ENCODE peak calls at places on chromosomes 12 and 14, in six cellular contexts. One of them, this sample, is unnamed.

GRCh38 chr14:86088156-86088555 is 558.2 kb downstream of the FLRT2 start:
- DNase-seq in CD8-positive, alpha-beta memory T cell: no peak
- DNase-seq in mesenchymal stem cell: no peak
- DNase-seq in endodermal cell: no peak
- DNase-seq in choroid plexus epithelial cell: no peak
- DNase-seq in IMR-90: no peak
- DNase-seq in this sample: no peak

GRCh38 chr14:79118291-79118690 is 948.1 kb downstream of the NRXN3 start:
- DNase-seq in choroid plexus epithelial cell: no peak
- DNase-seq in mesenchymal stem cell: no peak
- DNase-seq in CD8-positive, alpha-beta memory T cell: no peak
- DNase-seq in endodermal cell: peak
- DNase-seq in IMR-90: no peak
- DNase-seq in this sample: no peak

GRCh38 chr12:46657416-46658411 is 168.1 kb downstream of the SLC38A4 start:
- DNase-seq in IMR-90: peak
- DNase-seq in choroid plexus epithelial cell: peak
- DNase-seq in mesenchymal stem cell: peak
- DNase-seq in endodermal cell: no peak
- DNase-seq in CD8-positive, alpha-beta memory T cell: no peak
- DNase-seq in this sample: peak

GRCh38 chr12:75236206-75236605 is 26.6 kb upstream of the KCNC2 start:
- DNase-seq in IMR-90: no peak
- DNase-seq in endodermal cell: no peak
- DNase-seq in mesenchymal stem cell: no peak
- DNase-seq in CD8-positive, alpha-beta memory T cell: no peak
- DNase-seq in choroid plexus epithelial cell: no peak
- DNase-seq in this sample: no peak

GRCh38 chr12:80053048-80053790 is 46.1 kb upstream of the OTOGL start:
- DNase-seq in choroid plexus epithelial cell: peak
- DNase-seq in IMR-90: peak
- DNase-seq in mesenchymal stem cell: peak
- DNase-seq in endodermal cell: no peak
- DNase-seq in CD8-positive, alpha-beta memory T cell: no peak
- DNase-seq in this sample: peak

GRCh38 chr12:116370004-116370404 is 92.5 kb upstream of the MED13L start:
- DNase-seq in CD8-positive, alpha-beta memory T cell: no peak
- DNase-seq in mesenchymal stem cell: peak
- DNase-seq in endodermal cell: no peak
- DNase-seq in choroid plexus epithelial cell: peak
- DNase-seq in IMR-90: peak
- DNase-seq in this sample: peak

GRCh38 chr14:80987235-80988032 is 32.0 kb downstream of the TSHR start:
- DNase-seq in choroid plexus epithelial cell: peak
- DNase-seq in CD8-positive, alpha-beta memory T cell: peak
- DNase-seq in endodermal cell: peak
- DNase-seq in mesenchymal stem cell: peak
- DNase-seq in IMR-90: peak
- DNase-seq in this sample: peak

GRCh38 chr12:93245543-93245942 is 132.2 kb upstream of the NUDT4 start:
- DNase-seq in CD8-positive, alpha-beta memory T cell: peak
- DNase-seq in endodermal cell: peak
- DNase-seq in choroid plexus epithelial cell: no peak
- DNase-seq in IMR-90: no peak
- DNase-seq in mesenchymal stem cell: no peak
- DNase-seq in this sample: no peak

GRCh38 chr12:103771466-103771865 is 69.6 kb downstream of the NT5DC3 start:
- DNase-seq in mesenchymal stem cell: peak
- DNase-seq in choroid plexus epithelial cell: peak
- DNase-seq in CD8-positive, alpha-beta memory T cell: no peak
- DNase-seq in endodermal cell: peak
- DNase-seq in IMR-90: peak
- DNase-seq in this sample: peak

GRCh38 chr12:5165296-5165970 is 121.8 kb downstream of the KCNA5 start:
- DNase-seq in mesenchymal stem cell: no peak
- DNase-seq in IMR-90: peak
- DNase-seq in endodermal cell: no peak
- DNase-seq in choroid plexus epithelial cell: no peak
- DNase-seq in CD8-positive, alpha-beta memory T cell: no peak
- DNase-seq in this sample: no peak

GRCh38 chr12:5944688-5945070 is 380 bp downstream of the ANO2 start:
- DNase-seq in mesenchymal stem cell: no peak
- DNase-seq in CD8-positive, alpha-beta memory T cell: no peak
- DNase-seq in endodermal cell: peak
- DNase-seq in IMR-90: no peak
- DNase-seq in choroid plexus epithelial cell: no peak
- DNase-seq in this sample: peak

GRCh38 chr14:59161571-59162175 is 26.8 kb upstream of the DAAM1 start:
- DNase-seq in choroid plexus epithelial cell: peak
- DNase-seq in mesenchymal stem cell: peak
- DNase-seq in IMR-90: peak
- DNase-seq in CD8-positive, alpha-beta memory T cell: no peak
- DNase-seq in endodermal cell: no peak
- DNase-seq in this sample: peak

GRCh38 chr14:65214741-65215140 is 112.4 kb upstream of the MAX start:
- DNase-seq in mesenchymal stem cell: no peak
- DNase-seq in IMR-90: no peak
- DNase-seq in choroid plexus epithelial cell: no peak
- DNase-seq in endodermal cell: no peak
- DNase-seq in CD8-positive, alpha-beta memory T cell: no peak
- DNase-seq in this sample: peak

GRCh38 chr12:110042260-110042659 is 6.1 kb downstream of the C12orf76 start:
- DNase-seq in mesenchymal stem cell: no peak
- DNase-seq in choroid plexus epithelial cell: no peak
- DNase-seq in CD8-positive, alpha-beta memory T cell: no peak
- DNase-seq in endodermal cell: no peak
- DNase-seq in IMR-90: no peak
- DNase-seq in this sample: no peak

GRCh38 chr14:24784981-24785380 is 151.0 kb upstream of the GZMB start:
- DNase-seq in CD8-positive, alpha-beta memory T cell: no peak
- DNase-seq in endodermal cell: no peak
- DNase-seq in choroid plexus epithelial cell: no peak
- DNase-seq in IMR-90: no peak
- DNase-seq in mesenchymal stem cell: no peak
- DNase-seq in this sample: no peak

GRCh38 chr12:49955899-49956662 is 5.5 kb downstream of the AQP2 start:
- DNase-seq in CD8-positive, alpha-beta memory T cell: no peak
- DNase-seq in IMR-90: no peak
- DNase-seq in mesenchymal stem cell: no peak
- DNase-seq in choroid plexus epithelial cell: no peak
- DNase-seq in endodermal cell: no peak
- DNase-seq in this sample: no peak

GRCh38 chr14:26286806-26287205 is 311.0 kb downstream of the NOVA1 start:
- DNase-seq in endodermal cell: no peak
- DNase-seq in IMR-90: peak
- DNase-seq in CD8-positive, alpha-beta memory T cell: no peak
- DNase-seq in choroid plexus epithelial cell: peak
- DNase-seq in mesenchymal stem cell: peak
- DNase-seq in this sample: peak

GRCh38 chr12:116529048-116529447 is 30.1 kb upstream of the MAP1LC3B2 start:
- DNase-seq in IMR-90: peak
- DNase-seq in mesenchymal stem cell: peak
- DNase-seq in endodermal cell: no peak
- DNase-seq in choroid plexus epithelial cell: no peak
- DNase-seq in CD8-positive, alpha-beta memory T cell: no peak
- DNase-seq in this sample: peak

GRCh38 chr12:94818970-94819369 is 168.6 kb upstream of the TMCC3 start:
- DNase-seq in IMR-90: no peak
- DNase-seq in choroid plexus epithelial cell: peak
- DNase-seq in CD8-positive, alpha-beta memory T cell: no peak
- DNase-seq in mesenchymal stem cell: no peak
- DNase-seq in endodermal cell: no peak
- DNase-seq in this sample: no peak

GRCh38 chr14:24818054-24818822 is 184.2 kb upstream of the GZMB start:
- DNase-seq in CD8-positive, alpha-beta memory T cell: no peak
- DNase-seq in choroid plexus epithelial cell: peak
- DNase-seq in IMR-90: no peak
- DNase-seq in mesenchymal stem cell: peak
- DNase-seq in endodermal cell: no peak
- DNase-seq in this sample: no peak

GRCh38 chr14:49589387-49589786 is 3.2 kb upstream of the RPS29 start:
- DNase-seq in choroid plexus epithelial cell: no peak
- DNase-seq in mesenchymal stem cell: no peak
- DNase-seq in IMR-90: no peak
- DNase-seq in CD8-positive, alpha-beta memory T cell: no peak
- DNase-seq in endodermal cell: no peak
- DNase-seq in this sample: no peak

GRCh38 chr14:49593016-49593415 is 5.7 kb upstream of the LRR1 start:
- DNase-seq in endodermal cell: no peak
- DNase-seq in CD8-positive, alpha-beta memory T cell: no peak
- DNase-seq in IMR-90: peak
- DNase-seq in choroid plexus epithelial cell: peak
- DNase-seq in mesenchymal stem cell: peak
- DNase-seq in this sample: peak

GRCh38 chr14:49598479-49599301 is at the start of gene LRR1:
- DNase-seq in CD8-positive, alpha-beta memory T cell: peak
- DNase-seq in endodermal cell: peak
- DNase-seq in choroid plexus epithelial cell: peak
- DNase-seq in IMR-90: peak
- DNase-seq in mesenchymal stem cell: peak
- DNase-seq in this sample: peak

GRCh38 chr14:49598182-49598478 is 610 bp upstream of the LRR1 start:
- DNase-seq in IMR-90: no peak
- DNase-seq in mesenchymal stem cell: no peak
- DNase-seq in CD8-positive, alpha-beta memory T cell: no peak
- DNase-seq in endodermal cell: no peak
- DNase-seq in choroid plexus epithelial cell: no peak
- DNase-seq in this sample: no peak

DNA sequence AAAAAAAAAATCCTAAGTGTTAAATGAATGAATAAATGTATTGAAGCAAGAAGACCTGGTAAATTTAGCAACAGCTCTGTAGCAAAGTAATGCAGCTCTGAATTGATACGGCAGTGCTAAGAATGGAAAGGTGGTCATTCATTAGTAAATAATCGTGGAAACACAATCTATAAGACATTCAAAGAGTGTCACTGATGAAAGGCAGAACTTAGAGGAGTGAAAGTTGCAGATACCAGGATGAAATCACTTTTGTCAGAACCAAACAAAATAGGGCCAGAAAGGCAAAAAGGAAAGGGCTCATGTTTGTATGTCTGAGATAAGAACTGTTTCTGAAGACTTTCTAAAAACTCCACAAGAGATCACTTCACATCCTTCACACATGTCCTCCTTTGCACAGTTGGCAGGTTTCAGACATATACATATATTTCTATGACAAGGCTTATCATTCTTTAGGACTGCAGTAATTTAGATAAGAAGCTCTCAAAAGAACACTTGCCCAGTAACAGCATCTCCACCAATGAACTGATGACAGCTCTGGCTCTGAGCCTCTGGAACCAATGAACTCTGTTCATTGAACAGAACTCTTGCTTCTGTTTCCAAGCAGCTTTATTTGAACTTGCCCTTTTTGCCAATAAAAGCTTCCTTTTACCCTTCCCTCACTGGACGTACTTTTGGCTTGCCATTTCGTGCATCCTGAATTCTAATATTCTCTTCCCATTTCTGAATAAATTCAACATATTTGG is 4.2 kb upstream of the LRR1 start:
- DNase-seq in endodermal cell: no peak
- DNase-seq in mesenchymal stem cell: peak
- DNase-seq in CD8-positive, alpha-beta memory T cell: no peak
- DNase-seq in IMR-90: peak
- DNase-seq in choroid plexus epithelial cell: peak
- DNase-seq in this sample: peak
- H3K4me3 ChIP-seq in endodermal cell: no peak
- H3K4me3 ChIP-seq in mesenchymal stem cell: no peak
- H3K4me3 ChIP-seq in CD8-positive, alpha-beta memory T cell: no peak
- H3K4me3 ChIP-seq in IMR-90: no peak
- H3K4me3 ChIP-seq in choroid plexus epithelial cell: no peak
- H3K4me3 ChIP-seq in this sample: no peak

DNA sequence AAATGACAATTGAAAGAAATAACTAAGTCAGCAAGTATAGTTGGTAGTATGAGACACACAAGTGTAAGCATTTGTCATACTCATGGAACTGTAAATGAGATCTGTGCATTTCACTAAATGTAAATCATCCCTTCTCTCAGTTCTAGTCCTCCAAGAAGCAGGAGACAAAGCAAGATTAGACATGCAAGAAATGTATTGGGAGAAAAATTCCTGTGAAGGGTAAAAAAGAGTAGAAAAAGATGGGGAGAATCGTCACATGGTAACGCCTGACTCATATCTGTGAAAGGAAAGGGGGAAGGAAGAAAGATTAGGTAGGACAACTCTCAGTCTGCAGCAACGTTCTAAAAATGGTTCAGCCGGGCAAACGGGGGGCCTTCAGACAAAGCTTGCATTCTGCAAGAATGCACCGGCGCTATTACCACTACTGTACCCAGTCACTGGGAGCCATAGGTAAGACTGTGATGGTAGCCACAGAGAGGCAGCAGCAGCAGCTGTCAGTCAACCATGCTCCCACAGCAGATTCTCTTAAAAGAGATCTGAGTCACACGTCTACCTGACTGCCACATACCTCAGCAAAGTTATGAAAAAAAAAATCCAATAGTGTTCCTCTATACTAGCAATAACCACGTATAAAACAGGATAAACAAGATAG is 18.0 kb upstream of the RFX4 start:
- DNase-seq in IMR-90: no peak
- DNase-seq in endodermal cell: no peak
- DNase-seq in mesenchymal stem cell: no peak
- DNase-seq in choroid plexus epithelial cell: no peak
- DNase-seq in CD8-positive, alpha-beta memory T cell: no peak
- DNase-seq in this sample: no peak
- H3K4me3 ChIP-seq in IMR-90: no peak
- H3K4me3 ChIP-seq in endodermal cell: no peak
- H3K4me3 ChIP-seq in mesenchymal stem cell: no peak
- H3K4me3 ChIP-seq in choroid plexus epithelial cell: no peak
- H3K4me3 ChIP-seq in CD8-positive, alpha-beta memory T cell: no peak
- H3K4me3 ChIP-seq in this sample: no peak

DNA sequence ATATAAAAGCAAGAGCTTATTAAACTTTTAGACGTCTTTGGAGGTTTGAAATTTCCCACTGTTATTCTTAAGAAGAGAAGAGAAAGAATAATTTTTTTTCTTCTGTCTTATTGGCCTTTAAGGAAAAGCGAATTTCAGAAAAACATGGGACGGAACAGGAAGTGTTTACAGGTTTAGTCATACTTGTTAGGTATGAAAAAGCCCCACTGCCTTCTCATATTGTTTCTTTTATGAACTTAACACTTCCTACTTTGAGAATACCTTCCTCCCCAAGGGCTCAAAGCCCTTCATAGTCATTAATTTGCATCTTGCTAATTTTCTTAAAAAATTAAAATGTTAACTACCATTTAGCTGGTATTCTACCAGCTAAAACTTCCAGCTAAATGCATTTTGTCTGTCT is 82.0 kb downstream of the ETV6 start:
- DNase-seq in mesenchymal stem cell: peak
- DNase-seq in endodermal cell: no peak
- DNase-seq in IMR-90: peak
- DNase-seq in choroid plexus epithelial cell: peak
- DNase-seq in CD8-positive, alpha-beta memory T cell: no peak
- DNase-seq in this sample: peak
- H3K4me3 ChIP-seq in mesenchymal stem cell: no peak
- H3K4me3 ChIP-seq in endodermal cell: no peak
- H3K4me3 ChIP-seq in IMR-90: no peak
- H3K4me3 ChIP-seq in choroid plexus epithelial cell: no peak
- H3K4me3 ChIP-seq in CD8-positive, alpha-beta memory T cell: peak
- H3K4me3 ChIP-seq in this sample: no peak

DNA sequence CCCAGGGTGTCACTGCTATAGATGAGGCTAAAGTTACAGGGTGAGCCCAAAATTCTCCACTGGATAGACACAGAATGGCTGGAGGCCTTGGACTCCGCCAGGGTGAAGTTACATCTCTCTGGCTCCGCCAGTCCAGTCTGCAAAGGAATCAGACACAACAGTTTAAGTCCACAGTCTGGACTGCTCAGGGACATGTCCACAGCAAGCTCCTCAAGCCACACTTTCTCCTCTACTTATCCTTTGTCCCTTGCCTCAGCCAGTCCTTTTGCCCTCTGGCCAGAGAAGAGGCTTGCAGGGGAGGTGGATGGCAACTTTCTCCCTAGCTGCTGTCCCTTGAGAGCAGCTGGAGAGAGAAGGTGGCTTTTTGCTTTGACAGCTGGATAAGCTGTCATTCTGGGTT is 28.0 kb downstream of the PTPRB start:
- DNase-seq in choroid plexus epithelial cell: no peak
- DNase-seq in IMR-90: no peak
- DNase-seq in endodermal cell: peak
- DNase-seq in CD8-positive, alpha-beta memory T cell: no peak
- DNase-seq in mesenchymal stem cell: no peak
- DNase-seq in this sample: no peak
- H3K4me3 ChIP-seq in choroid plexus epithelial cell: peak
- H3K4me3 ChIP-seq in IMR-90: no peak
- H3K4me3 ChIP-seq in endodermal cell: peak
- H3K4me3 ChIP-seq in CD8-positive, alpha-beta memory T cell: no peak
- H3K4me3 ChIP-seq in mesenchymal stem cell: peak
- H3K4me3 ChIP-seq in this sample: peak

This sample was measured in fibroblast of the aortic adventitia.